ENCODE peak calls at places on chromosome 19, in nine cellular contexts. R is GM23338, A is HL-60, D is HCT116, Q is K562, S is GM12878, K is SK-N-SH, B is HepG2, X is Panc1. L is an unnamed sample.
A peak's percentile ranks its signal among the peaks of the same experiment; 100 is the strongest.

GRCh38 chr19:56942749-56943148 is 102.2 kb upstream of the PEG3 start:
- DNase-seq in R (no peak), A (no peak), D (no peak), K (peak; percentile 55), Q (peak; percentile 2), B (no peak), X (no peak), S (no peak), L (no peak)

GRCh38 chr19:34365463-34366401 is 736 bp downstream of the GPI start:
- DNase-seq in Q (peak; percentile 68), R (peak; percentile 47), D (no peak), A (peak; percentile 57), K (peak; percentile 67), S (no peak), X (no peak), B (no peak), L (peak; percentile 60)

GRCh38 chr19:15740785-15741184 is 3.0 kb downstream of the OR10H3 start:
- DNase-seq in A (no peak), Q (no peak), K (no peak), R (no peak), B (no peak), D (no peak), X (no peak), S (no peak), L (no peak)

GRCh38 chr19:37980419-37980975 is 73.5 kb downstream of the SIPA1L3 start:
- DNase-seq in S (no peak), A (no peak), K (no peak), R (no peak), B (no peak), Q (no peak), X (no peak), D (no peak), L (no peak)

GRCh38 chr19:806815-807421 is 9.7 kb downstream of the PTBP1 start:
- DNase-seq in X (no peak), Q (no peak), K (peak; percentile 44), R (peak; percentile 25), S (no peak), D (no peak), B (no peak), A (peak; percentile 57), L (no peak)

GRCh38 chr19:14517840-14518505 is at the start of gene DNAJB1:
- DNase-seq in B (peak; percentile 38), S (no peak), X (no peak), A (no peak), K (peak; percentile 94), D (no peak), Q (peak; percentile 85), R (peak; percentile 70), L (peak; percentile 75)

GRCh38 chr19:50557009-50557613 is 11.1 kb downstream of the LRRC4B start:
- DNase-seq in Q (peak; percentile 48), S (no peak), A (no peak), D (no peak), K (no peak), X (no peak), B (no peak), R (peak; percentile 60), L (no peak)

GRCh38 chr19:57231686-57232085 is 863 bp downstream of the AURKC start:
- DNase-seq in R (peak; percentile 12), K (no peak), D (no peak), S (no peak), X (no peak), A (no peak), B (no peak), Q (no peak), L (no peak)

GRCh38 chr19:6556480-6556879 is 25.7 kb downstream of the TNFSF9 start:
- DNase-seq in R (no peak), K (no peak), X (no peak), A (no peak), B (no peak), S (peak; percentile 71), Q (no peak), D (no peak), L (no peak)
- TF ChIP-seq REST in R (no peak), K (no peak), X (no peak), A (no peak), B (no peak), S (no peak), Q (no peak), D (no peak), L (no peak)

GRCh38 chr19:47369923-47370625 is 21.0 kb downstream of the DHX34 start:
- DNase-seq in X (no peak), D (no peak), S (no peak), R (no peak), A (peak; percentile 62), B (no peak), K (no peak), Q (no peak), L (no peak)
- TF ChIP-seq REST in X (no peak), D (no peak), S (no peak), R (no peak), A (no peak), B (no peak), K (no peak), Q (no peak), L (no peak)

DNA sequence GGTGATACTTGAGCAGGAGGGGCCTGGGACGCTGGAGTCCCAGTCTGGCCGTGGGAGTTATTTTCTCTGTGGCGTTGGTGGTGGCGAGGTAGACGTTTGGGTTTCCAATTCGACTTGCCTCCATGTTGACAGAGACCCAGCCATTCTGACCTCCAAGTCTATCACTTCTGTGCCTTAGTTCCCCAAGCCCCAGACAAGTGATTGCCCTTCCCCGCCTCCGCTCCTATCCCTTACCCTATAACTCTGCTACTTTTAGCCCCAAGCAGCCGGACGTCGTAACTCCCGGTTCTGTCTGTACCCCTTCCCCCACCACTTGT is 549 bp downstream of the TIMM50 start:
- DNase-seq in X (no peak), B (no peak), Q (no peak), K (no peak), D (no peak), R (peak; percentile 17), A (no peak), S (no peak), L (no peak)
- TF ChIP-seq REST in X (no peak), B (no peak), Q (no peak), K (no peak), D (no peak), R (no peak), A (no peak), S (no peak), L (no peak)

DNA sequence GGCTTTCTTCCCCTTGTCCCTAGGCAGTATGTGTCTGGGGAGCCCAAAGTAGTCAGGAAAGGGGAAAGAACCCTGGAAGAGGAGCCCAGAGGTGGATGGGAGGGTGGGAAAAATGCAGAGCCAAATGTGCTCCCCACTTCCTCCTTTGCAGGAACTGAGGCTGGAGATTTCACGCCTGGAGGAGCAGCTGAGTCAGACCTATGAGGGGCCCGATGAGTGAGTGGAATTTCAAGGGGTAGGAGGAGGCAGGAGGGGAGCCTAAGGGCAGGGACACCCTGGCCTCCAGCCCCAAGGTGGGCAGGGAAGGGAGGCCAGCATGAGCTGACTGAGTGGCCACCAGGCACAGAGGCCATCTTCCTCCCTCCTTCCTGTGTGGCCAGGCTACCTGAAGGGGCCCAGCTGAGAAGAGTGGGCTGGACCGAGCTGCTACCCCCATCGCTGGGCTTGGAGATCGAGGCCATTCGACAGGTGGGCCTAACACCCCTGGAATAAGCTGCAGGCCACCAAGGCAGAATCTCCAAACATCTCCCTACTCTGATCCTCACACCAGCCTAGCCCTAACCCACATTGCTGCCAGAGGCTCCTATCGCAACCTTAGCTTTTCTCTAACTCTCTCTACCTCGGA is 14.3 kb downstream of the PTH2 start:
- DNase-seq in X (no peak), A (no peak), D (no peak), B (no peak), K (no peak), R (no peak), S (no peak), Q (peak; percentile 57), L (no peak)
- TF ChIP-seq REST in X (no peak), A (no peak), D (no peak), B (no peak), K (no peak), R (no peak), S (no peak), Q (no peak), L (no peak)

DNA sequence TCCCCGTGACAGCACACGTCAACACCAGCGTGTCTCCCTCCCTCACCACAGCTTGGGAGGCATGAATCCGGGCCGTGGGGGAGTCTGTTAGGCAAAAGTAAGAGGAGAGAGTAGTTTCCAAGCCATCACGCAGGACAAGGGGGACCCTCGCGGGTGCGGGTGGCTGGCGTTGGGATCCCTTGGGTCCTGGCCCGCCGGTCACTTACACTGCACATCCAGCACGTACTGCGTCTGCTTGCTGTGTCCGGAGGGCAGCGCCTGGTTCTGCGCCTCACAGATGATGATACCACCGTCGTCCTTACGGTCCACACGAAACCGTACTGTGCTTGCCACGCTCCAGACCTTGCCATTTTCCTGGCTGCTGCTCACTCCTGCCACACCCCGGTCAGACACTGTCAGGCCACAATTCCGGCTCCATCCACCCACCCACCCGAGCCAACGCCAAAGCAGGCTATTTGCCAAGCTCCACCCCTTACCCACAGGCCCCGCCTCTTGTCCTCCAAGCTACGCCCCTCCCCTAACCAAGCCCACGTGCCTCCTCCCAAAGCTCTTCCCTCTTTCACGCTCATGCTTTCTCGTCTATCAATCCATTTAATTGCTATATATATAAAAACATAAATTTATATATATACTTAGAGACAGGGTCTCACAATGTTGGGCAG is 6.6 kb upstream of the ZNF428 start:
- DNase-seq in X (no peak), Q (peak; percentile 78), B (no peak), S (no peak), R (peak; percentile 81), K (peak; percentile 73), D (no peak), A (no peak), L (peak; percentile 71)
- TF ChIP-seq REST in X (no peak), Q (no peak), B (no peak), S (no peak), R (no peak), K (no peak), D (no peak), A (no peak), L (no peak)

DNA sequence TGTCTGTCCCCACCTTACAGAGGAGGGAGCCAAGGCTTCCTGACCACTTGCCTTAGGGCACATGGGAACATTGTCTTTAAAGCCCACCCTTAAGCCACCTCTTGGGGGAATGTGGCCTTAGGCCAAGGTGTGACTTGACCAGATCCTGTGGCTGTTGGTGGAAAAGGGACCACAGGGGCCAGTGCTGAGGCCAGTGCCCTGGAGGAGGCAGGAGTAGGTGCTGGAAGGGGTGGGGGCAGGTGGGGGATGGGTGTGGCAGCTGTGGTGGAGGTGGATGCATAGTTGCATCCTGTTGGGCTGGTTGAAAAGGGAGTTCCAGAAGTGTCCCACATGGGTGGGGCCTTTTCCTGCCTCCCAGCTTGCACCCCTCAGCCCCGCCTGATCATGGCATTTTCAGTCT is 44.8 kb downstream of the DNM2 start:
- DNase-seq in B (no peak), D (no peak), Q (no peak), S (no peak), K (no peak), A (no peak), R (peak; percentile 38), X (no peak), L (peak; percentile 54)
- TF ChIP-seq REST in B (no peak), D (no peak), Q (no peak), S (no peak), K (no peak), A (no peak), R (no peak), X (no peak), L (no peak)

L was measured in A549.